ENCODE peak calls at places on chromosomes 6 and 20, in six cellular contexts. One of them, this sample, is unnamed.

GRCh38 chr20:48952656-48953055 is 31.1 kb downstream of the ARFGEF2 start:
- DNase-seq in globus pallidus: no peak
- DNase-seq in Calu3: no peak
- DNase-seq in mucosa of descending colon: no peak
- DNase-seq in AG20443: no peak
- DNase-seq in colonic mucosa: no peak
- DNase-seq in this sample: no peak

GRCh38 chr20:21555470-21556120 is 41.7 kb upstream of the NKX2-2 start:
- DNase-seq in mucosa of descending colon: no peak
- DNase-seq in globus pallidus: no peak
- DNase-seq in AG20443: no peak
- DNase-seq in colonic mucosa: no peak
- DNase-seq in Calu3: no peak
- DNase-seq in this sample: no peak

GRCh38 chr6:151692216-151692615 is 115.3 kb upstream of the ESR1 start:
- DNase-seq in Calu3: no peak
- DNase-seq in AG20443: no peak
- DNase-seq in mucosa of descending colon: no peak
- DNase-seq in globus pallidus: no peak
- DNase-seq in colonic mucosa: no peak
- DNase-seq in this sample: no peak

GRCh38 chr6:41818271-41819054 is 31.0 kb downstream of the TOMM6 start:
- DNase-seq in colonic mucosa: no peak
- DNase-seq in Calu3: no peak
- DNase-seq in mucosa of descending colon: no peak
- DNase-seq in AG20443: no peak
- DNase-seq in globus pallidus: no peak
- DNase-seq in this sample: no peak

GRCh38 chr6:131250121-131250520 is 114.9 kb downstream of the AKAP7 start:
- DNase-seq in colonic mucosa: peak
- DNase-seq in AG20443: peak
- DNase-seq in mucosa of descending colon: peak
- DNase-seq in Calu3: peak
- DNase-seq in globus pallidus: peak
- DNase-seq in this sample: peak

GRCh38 chr6:71531841-71532240 is 243.2 kb downstream of the OGFRL1 start:
- DNase-seq in colonic mucosa: no peak
- DNase-seq in AG20443: no peak
- DNase-seq in Calu3: no peak
- DNase-seq in globus pallidus: no peak
- DNase-seq in mucosa of descending colon: no peak
- DNase-seq in this sample: no peak

GRCh38 chr20:60295214-60295613 is 337.0 kb downstream of the CDH26 start:
- DNase-seq in Calu3: no peak
- DNase-seq in mucosa of descending colon: no peak
- DNase-seq in colonic mucosa: no peak
- DNase-seq in AG20443: no peak
- DNase-seq in globus pallidus: no peak
- DNase-seq in this sample: no peak

GRCh38 chr6:30998785-30999184 is 11.5 kb upstream of the MUC22 start:
- DNase-seq in Calu3: no peak
- DNase-seq in colonic mucosa: no peak
- DNase-seq in AG20443: no peak
- DNase-seq in globus pallidus: no peak
- DNase-seq in mucosa of descending colon: no peak
- DNase-seq in this sample: no peak